ENCODE peak calls at places on chromosome 20, in four cellular contexts. Z is neural crest cell, C is C1 segment of cervical spinal cord, Q is memory B cell. U is an unnamed sample.

GRCh38 chr20:44038681-44039123 is 124.0 kb downstream of the TOX2 start:
- DNase-seq in Z (no peak), C (no peak), Q (no peak), U (no peak)

GRCh38 chr20:48797275-48797825 is 30.4 kb downstream of the PREX1 start:
- DNase-seq in Z (peak; percentile 47), C (peak; percentile 45), Q (no peak), U (no peak)

GRCh38 chr20:38212806-38213606 is 47.5 kb downstream of the KIAA1755 start:
- DNase-seq in Z (no peak), C (no peak), Q (no peak), U (no peak)

GRCh38 chr20:12435254-12435653 is 517.6 kb downstream of the BTBD3 start:
- DNase-seq in Z (no peak), C (no peak), Q (no peak), U (no peak)

GRCh38 chr20:39195495-39196129 is 233.5 kb downstream of the DHX35 start:
- DNase-seq in Z (peak; percentile 17), C (no peak), Q (no peak), U (no peak)

GRCh38 chr20:45445805-45446562 is 23.6 kb upstream of the WFDC2 start:
- DNase-seq in Z (peak; percentile 66), C (no peak), Q (no peak), U (no peak)

GRCh38 chr20:53291548-53291947 is 302.1 kb downstream of the ZNF217 start:
- DNase-seq in Z (peak; percentile 13), C (no peak), Q (no peak), U (no peak)

GRCh38 chr20:10705801-10706459 is 32.1 kb upstream of the JAG1 start:
- DNase-seq in Z (no peak), C (no peak), Q (no peak), U (no peak)

GRCh38 chr20:56689852-56690485 is 60.9 kb downstream of the TFAP2C start:
- DNase-seq in Z (no peak), C (no peak), Q (no peak), U (no peak)

GRCh38 chr20:18679020-18679419 is 91.2 kb downstream of the DTD1 start:
- DNase-seq in Z (peak; percentile 5), C (no peak), Q (peak; percentile 32), U (no peak)

GRCh38 chr20:1524004-1524403 is 32.8 kb upstream of the SIRPB2 start:
- DNase-seq in Z (no peak), C (no peak), Q (no peak), U (no peak)

GRCh38 chr20:58576590-58576944 is 61.4 kb upstream of the APCDD1L start:
- DNase-seq in Z (no peak), C (no peak), Q (no peak), U (no peak)

GRCh38 chr20:33929917-33930316 is 63.8 kb upstream of the RALY start:
- DNase-seq in Z (no peak), C (no peak), Q (no peak), U (no peak)

GRCh38 chr20:36658300-36658699 is 12.3 kb upstream of the SLA2 start:
- DNase-seq in Z (no peak), C (no peak), Q (no peak), U (no peak)

GRCh38 chr20:36629719-36630340 is 16.2 kb downstream of the SLA2 start:
- DNase-seq in Z (no peak), C (no peak), Q (no peak), U (peak; percentile 47)

GRCh38 chr20:15900443-15900842 is 672.8 kb downstream of the KIF16B start:
- DNase-seq in Z (no peak), C (no peak), Q (no peak), U (no peak)

GRCh38 chr20:3059489-3059888 is 11.9 kb upstream of the OXT start:
- DNase-seq in Z (no peak), C (no peak), Q (no peak), U (no peak)

GRCh38 chr20:11521831-11522230 is 395.9 kb upstream of the BTBD3 start:
- DNase-seq in Z (no peak), C (no peak), Q (no peak), U (no peak)

GRCh38 chr20:61965606-61966491 is 99.8 kb downstream of the TAF4 start:
- DNase-seq in Z (no peak), C (no peak), Q (no peak), U (no peak)

GRCh38 chr20:44601801-44602204 is 19.4 kb downstream of the PKIG start:
- DNase-seq in Z (no peak), C (no peak), Q (no peak), U (no peak)

GRCh38 chr20:1891263-1892121 is 3.7 kb upstream of the SIRPA start:
- DNase-seq in Z (no peak), C (peak; percentile 82), Q (no peak), U (no peak)

GRCh38 chr20:53738039-53738944 is 144.7 kb upstream of the ZNF217 start:
- DNase-seq in Z (peak; percentile 57), C (no peak), Q (no peak), U (no peak)

GRCh38 chr20:4052554-4052953 is 37.2 kb upstream of the RNF24 start:
- DNase-seq in Z (no peak), C (no peak), Q (no peak), U (no peak)

GRCh38 chr20:19952392-19952791 is 64.8 kb upstream of the NAA20 start:
- DNase-seq in Z (no peak), C (no peak), Q (no peak), U (no peak)

GRCh38 chr20:362271-363254 is 15.7 kb downstream of the NRSN2 start:
- DNase-seq in Z (no peak), C (peak; percentile 87), Q (no peak), U (peak; percentile 22)

GRCh38 chr20:50245561-50246366 is 55.1 kb downstream of the CEBPB start:
- DNase-seq in Z (no peak), C (no peak), Q (no peak), U (no peak)

GRCh38 chr20:16785221-16785620 is 37.1 kb downstream of the OTOR start:
- DNase-seq in Z (no peak), C (no peak), Q (no peak), U (no peak)

GRCh38 chr20:62828551-62829230 is 11.8 kb downstream of the COL9A3 start:
- DNase-seq in Z (no peak), C (no peak), Q (no peak), U (no peak)

GRCh38 chr20:11745160-11745559 is 172.5 kb upstream of the BTBD3 start:
- DNase-seq in Z (no peak), C (peak; percentile 62), Q (no peak), U (no peak)

GRCh38 chr20:44231713-44232468 is 15.2 kb upstream of the GDAP1L1 start:
- DNase-seq in Z (no peak), C (peak; percentile 7), Q (no peak), U (no peak)

GRCh38 chr20:4062721-4063606 is 47.6 kb upstream of the RNF24 start:
- DNase-seq in Z (no peak), C (no peak), Q (no peak), U (no peak)

GRCh38 chr20:37565134-37565811 is 37.6 kb upstream of the BLCAP start:
- DNase-seq in Z (no peak), C (no peak), Q (no peak), U (no peak)

GRCh38 chr20:11218035-11218680 is 544.4 kb upstream of the JAG1 start:
- DNase-seq in Z (no peak), C (no peak), Q (no peak), U (no peak)

GRCh38 chr20:34185766-34186620 is 55.2 kb upstream of the ASIP start:
- DNase-seq in Z (no peak), C (no peak), Q (no peak), U (no peak)

GRCh38 chr20:57908226-57908625 is 198.4 kb upstream of the PMEPA1 start:
- DNase-seq in Z (no peak), C (no peak), Q (no peak), U (no peak)

GRCh38 chr20:38951611-38952010 is 10.5 kb upstream of the DHX35 start:
- DNase-seq in Z (no peak), C (no peak), Q (no peak), U (no peak)

GRCh38 chr20:17431621-17432364 is 99.4 kb downstream of the BFSP1 start:
- DNase-seq in Z (peak; percentile 65), C (peak; percentile 38), Q (peak; percentile 48), U (peak; percentile 33)

GRCh38 chr20:56656632-56657031 is 27.5 kb downstream of the TFAP2C start:
- DNase-seq in Z (no peak), C (no peak), Q (no peak), U (no peak)

GRCh38 chr20:59939052-59939878 is 840 bp downstream of the PPP1R3D start:
- DNase-seq in Z (no peak), C (no peak), Q (no peak), U (no peak)

GRCh38 chr20:1894471-1894950 is 696 bp upstream of the SIRPA start:
- DNase-seq in Z (peak; percentile 60), C (peak; percentile 64), Q (peak; percentile 62), U (peak; percentile 28)